ENCODE peak calls at places on chromosomes 13 and 19, in ten cellular contexts. S is tibial artery, A is SK-N-SH, I is vagina, P is heart left ventricle, X is tibial nerve, U is bronchial epithelial cell, O is IMR-90, W is Peyer's patch, L is mammary epithelial cell. C is an unnamed sample. For H3K27me3 and H3K36me3, the result is how much of the 10 kb centered on the place peaks cover.

GRCh38 chr19:42281175-42282035 is 12.4 kb downstream of the CIC start:
- DNase-seq in P (peak), O (peak), W (no peak), I (no peak), S (peak), X (peak), A (no peak), L (peak), U (peak), C (peak)

GRCh38 chr19:43784251-43784980 is 3.6 kb upstream of the KCNN4 start:
- DNase-seq in L (peak), X (no peak), W (no peak), O (peak), P (peak), S (peak), A (no peak), I (no peak), U (peak), C (peak)

GRCh38 chr13:96671073-96671472 is 323.2 kb downstream of the OXGR1 start:
- DNase-seq in U (peak), P (no peak), O (no peak), L (peak), A (no peak), W (no peak), X (no peak), S (no peak), I (no peak), C (no peak)

GRCh38 chr13:41751277-41751676 is 209.6 kb downstream of the VWA8 start:
- DNase-seq in S (no peak), X (no peak), O (peak), P (peak), I (no peak), W (no peak), L (no peak), U (no peak), A (no peak), C (no peak)

GRCh38 chr13:27500806-27501534 is 50.6 kb upstream of the MTIF3 start:
- DNase-seq in I (no peak), S (no peak), L (no peak), O (no peak), P (no peak), X (no peak), U (no peak), W (no peak), A (no peak), C (no peak)

GRCh38 chr13:44040070-44040753 is 160.5 kb downstream of the LACC1 start:
- DNase-seq in O (peak), W (no peak), S (no peak), L (no peak), P (no peak), U (peak), A (no peak), I (no peak), X (no peak), C (no peak)

GRCh38 chr19:42132030-42132628 is at the start of gene POU2F2:
- DNase-seq in P (no peak), O (no peak), X (no peak), U (no peak), W (peak), S (peak), A (no peak), I (no peak), L (no peak), C (peak)

GRCh38 chr19:52464798-52465470 is 11.6 kb downstream of the ZNF578 start:
- DNase-seq in X (no peak), I (no peak), L (no peak), O (no peak), P (no peak), S (no peak), W (no peak), U (no peak), A (no peak), C (peak)

GRCh38 chr19:8028951-8029491 is 23.5 kb upstream of the CCL25 start:
- DNase-seq in L (no peak), I (no peak), S (no peak), O (peak), U (no peak), P (peak), X (no peak), W (no peak), A (no peak), C (peak)

GRCh38 chr19:23118400-23118799 is 1.6 kb downstream of the ZNF730 start:
- DNase-seq in X (no peak), A (no peak), O (no peak), U (no peak), S (no peak), W (no peak), I (no peak), L (no peak), P (no peak), C (peak)

GRCh38 chr13:22000191-22000590 is 329.3 kb downstream of the FGF9 start:
- DNase-seq in S (no peak), I (no peak), W (no peak), U (no peak), P (no peak), X (no peak), L (no peak), O (no peak), A (no peak), C (no peak)
- H3K27me3 ChIP-seq in S (under half), I (under half), W (under half), U (under half), P (under half), X (under half), L (under half), O (under half), A (under half), C (under half)

GRCh38 chr13:45961468-45961867 is 91.1 kb downstream of the ZC3H13 start:
- DNase-seq in O (no peak), S (no peak), I (no peak), P (no peak), A (no peak), L (no peak), X (no peak), U (no peak), W (no peak), C (no peak)
- H3K36me3 ChIP-seq in O (under half), S (half or more), I (under half), P (under half), A (half or more), L (under half), X (under half), U (under half), W (under half), C (under half)

DNA sequence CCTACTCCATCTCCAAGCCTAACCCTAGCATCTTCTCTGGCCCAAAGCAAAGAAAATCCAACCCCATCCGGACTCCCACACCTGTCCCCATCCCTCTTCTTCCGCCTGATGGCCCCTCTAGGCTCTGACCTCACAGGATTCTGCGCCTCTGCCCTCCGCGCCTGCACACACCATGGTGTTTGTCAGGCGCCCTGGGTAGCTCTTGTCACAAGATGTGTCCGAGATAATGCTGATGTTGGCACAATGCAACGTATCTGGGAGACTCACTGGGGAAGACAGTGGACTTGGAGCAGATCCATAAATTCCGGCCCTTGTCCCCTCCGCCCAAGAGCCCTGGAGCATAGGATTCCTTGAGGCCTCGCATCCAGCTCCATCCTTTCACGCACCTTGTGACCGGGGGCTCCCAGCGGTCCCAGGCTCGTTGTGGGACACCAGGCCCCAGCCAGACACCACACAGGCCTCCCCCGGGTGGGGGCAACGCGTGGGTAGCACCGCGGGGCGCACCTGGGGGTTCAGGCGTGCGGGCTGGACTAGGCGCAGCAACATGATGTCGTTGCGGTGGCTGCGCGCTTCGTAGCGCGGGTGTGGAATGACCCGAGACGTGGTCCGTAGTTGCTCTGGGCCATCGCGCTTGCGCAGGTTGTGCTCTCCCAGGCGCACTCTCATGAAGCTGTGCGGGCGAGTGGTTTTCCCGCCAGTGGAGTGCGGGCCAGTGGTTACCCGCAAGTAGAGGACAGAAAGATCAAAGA is 3.1 kb upstream of the KLK1 start:
- DNase-seq in L (no peak), P (no peak), O (no peak), A (no peak), X (no peak), U (no peak), S (no peak), I (no peak), W (no peak), C (no peak)
- H3K27me3 ChIP-seq in L (under half), P (under half), O (under half), A (under half), X (under half), U (under half), S (under half), I (under half), W (under half), C (under half)

GRCh38 chr19:888615-889385 is 4.2 kb downstream of the MED16 start:
- DNase-seq in P (no peak), I (no peak), A (no peak), W (no peak), O (no peak), L (no peak), X (no peak), U (no peak), S (no peak), C (no peak)
- H3K36me3 ChIP-seq in P (half or more), I (half or more), A (under half), W (under half), O (half or more), L (under half), X (under half), U (under half), S (under half), C (under half)

DNA sequence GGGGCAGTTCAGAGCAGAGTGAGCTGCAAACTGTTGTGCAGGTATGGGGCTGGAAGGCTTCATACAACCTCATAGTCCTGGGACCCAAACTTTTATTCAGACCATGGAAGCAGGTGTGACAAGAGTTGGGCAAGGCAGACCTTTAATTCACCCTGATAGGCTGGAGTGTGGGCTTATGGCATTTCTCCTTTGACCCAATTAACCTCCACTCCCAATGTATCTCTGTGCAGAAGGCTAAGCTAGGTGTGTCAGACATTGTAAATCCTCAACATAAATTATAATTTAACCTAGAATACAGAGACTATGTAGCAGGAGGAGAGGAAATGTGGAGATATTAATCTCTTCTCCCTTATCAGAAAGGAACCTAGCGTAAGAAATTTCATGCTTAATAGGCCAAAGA is 12.2 kb upstream of the OR10H2 start:
- DNase-seq in U (no peak), X (no peak), W (no peak), P (no peak), O (no peak), A (no peak), S (no peak), L (no peak), I (no peak), C (no peak)
- H3K27me3 ChIP-seq in U (under half), X (under half), W (under half), P (under half), O (under half), A (under half), S (under half), L (under half), I (under half), C (under half)

DNA sequence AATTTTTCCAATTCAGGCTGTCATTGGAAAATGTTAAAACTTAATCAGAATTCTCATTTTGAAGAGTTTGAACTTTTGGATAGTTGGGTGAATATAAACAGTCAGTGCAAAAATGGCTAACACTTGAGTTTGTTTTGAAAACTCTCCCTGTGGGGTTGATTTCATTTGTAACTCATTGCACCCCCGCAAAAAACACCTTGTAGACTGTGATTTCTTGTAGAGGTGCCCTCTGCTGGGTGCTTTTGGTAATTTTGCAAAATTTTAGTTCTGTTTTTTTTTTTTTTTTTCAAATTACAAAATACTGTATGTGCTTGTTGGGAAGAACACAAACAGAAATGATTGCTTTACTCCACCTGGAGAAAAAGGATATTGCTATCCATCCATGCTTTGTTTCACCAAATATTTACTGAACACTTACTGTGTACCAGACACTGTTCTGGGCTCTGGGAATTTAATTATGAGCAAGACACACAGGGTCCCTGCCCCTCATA is 28.2 kb upstream of the GPI start:
- DNase-seq in O (peak), X (no peak), U (peak), P (no peak), W (no peak), I (no peak), L (peak), S (no peak), A (peak), C (peak)
- H3K36me3 ChIP-seq in O (half or more), X (under half), U (under half), P (half or more), W (under half), I (half or more), L (under half), S (under half), A (half or more), C (under half)

GRCh38 chr19:11499327-11499726 is 6.3 kb downstream of the ZNF653 start:
- DNase-seq in I (no peak), U (no peak), W (no peak), L (no peak), P (no peak), A (no peak), X (no peak), O (no peak), S (no peak), C (no peak)

GRCh38 chr19:11495481-11495880 is 10.2 kb downstream of the ZNF653 start:
- DNase-seq in L (no peak), X (no peak), O (no peak), I (no peak), S (no peak), W (no peak), P (no peak), A (peak), U (no peak), C (peak)

GRCh38 chr19:11495885-11496284 is 9.8 kb downstream of the ZNF653 start:
- DNase-seq in I (no peak), L (no peak), A (peak), W (no peak), U (no peak), X (no peak), S (no peak), P (no peak), O (no peak), C (peak)

GRCh38 chr19:11496391-11497163 is 9.1 kb downstream of the ZNF653 start:
- DNase-seq in X (peak), S (peak), P (peak), I (no peak), U (peak), O (peak), W (peak), L (peak), A (peak), C (peak)

GRCh38 chr19:11499890-11500420 is 5.7 kb downstream of the ZNF653 start:
- DNase-seq in A (peak), W (no peak), X (no peak), U (no peak), L (no peak), S (no peak), O (no peak), I (no peak), P (no peak), C (peak)
- H3K27me3 ChIP-seq in A (under half), W (under half), X (under half), U (under half), L (under half), S (under half), O (under half), I (under half), P (under half), C (under half)

C was measured in H7.